ENCODE peak calls at places on chromosomes 5 and 9, in eight cellular contexts. H is fibroblast of lung, F is A549, I is HCT116, W is A673, N is cardiac fibroblast, X is sigmoid colon, C is neural progenitor cell. P is an unnamed sample.
A peak's percentile ranks its signal among the peaks of the same experiment; 100 is the strongest.

GRCh38 chr5:95720094-95720793 is 10.9 kb upstream of the RHOBTB3 start:
- DNase-seq in H (peak; percentile 32), F (no peak), I (no peak), W (no peak), N (no peak), X (no peak), C (no peak), P (no peak)

GRCh38 chr5:2715856-2716255 is 35.6 kb downstream of the IRX2 start:
- DNase-seq in H (no peak), F (no peak), I (no peak), W (no peak), N (no peak), X (peak; percentile 19), C (no peak), P (no peak)

GRCh38 chr9:117092582-117092981 is 322.3 kb downstream of the ASTN2 start:
- DNase-seq in H (no peak), F (peak; percentile 52), I (no peak), W (no peak), N (peak; percentile 28), X (no peak), C (no peak), P (no peak)

GRCh38 chr5:88732181-88732633 is 150.8 kb downstream of the MEF2C start:
- DNase-seq in H (no peak), F (no peak), I (no peak), W (no peak), N (peak; percentile 86), X (peak; percentile 69), C (no peak), P (no peak)

GRCh38 chr9:70694758-70695157 is 280.3 kb upstream of the KLF9 start:
- DNase-seq in H (no peak), F (no peak), I (no peak), W (no peak), N (no peak), X (no peak), C (no peak), P (no peak)

GRCh38 chr5:137075163-137075970 is 423.8 kb downstream of the SPOCK1 start:
- DNase-seq in H (no peak), F (peak; percentile 77), I (peak; percentile 69), W (peak; percentile 67), N (peak; percentile 48), X (no peak), C (peak; percentile 85), P (no peak)

GRCh38 chr5:135434591-135435466 is 12.3 kb downstream of the DCANP1 start:
- DNase-seq in H (no peak), F (no peak), I (no peak), W (no peak), N (no peak), X (no peak), C (no peak), P (no peak)

GRCh38 chr9:70954126-70954525 is 167.3 kb downstream of the TRPM3 start:
- DNase-seq in H (peak; percentile 66), F (peak; percentile 4), I (peak; percentile 2), W (peak; percentile 26), N (peak; percentile 90), X (no peak), C (peak; percentile 81), P (peak; percentile 44)

GRCh38 chr9:114612272-114612923 is 1.3 kb downstream of the TMEM268 start:
- DNase-seq in H (no peak), F (no peak), I (no peak), W (no peak), N (no peak), X (peak; percentile 65), C (no peak), P (no peak)

GRCh38 chr5:83265318-83265717 is 188.0 kb downstream of the XRCC4 start:
- DNase-seq in H (peak; percentile 65), F (peak; percentile 63), I (no peak), W (no peak), N (peak; percentile 39), X (no peak), C (no peak), P (no peak)

GRCh38 chr5:115389799-115390382 is 93.4 kb upstream of the CCDC112 start:
- DNase-seq in H (no peak), F (peak; percentile 21), I (no peak), W (no peak), N (no peak), X (no peak), C (no peak), P (no peak)

GRCh38 chr5:172008689-172009141 is 2.3 kb upstream of the FBXW11 start:
- DNase-seq in H (no peak), F (no peak), I (no peak), W (no peak), N (peak; percentile 60), X (no peak), C (peak; percentile 22), P (no peak)

GRCh38 chr5:41856644-41857491 is 13.4 kb downstream of the OXCT1 start:
- DNase-seq in H (peak; percentile 83), F (peak; percentile 69), I (peak; percentile 58), W (peak; percentile 77), N (peak; percentile 85), X (no peak), C (peak; percentile 84), P (no peak)

GRCh38 chr9:122213589-122214413 is 15.0 kb downstream of the LHX6 start:
- DNase-seq in H (no peak), F (peak; percentile 70), I (peak; percentile 57), W (peak; percentile 73), N (no peak), X (peak; percentile 47), C (peak; percentile 93), P (no peak)

GRCh38 chr5:138110266-138110963 is 26.6 kb downstream of the WNT8A start:
- DNase-seq in H (no peak), F (no peak), I (no peak), W (peak; percentile 40), N (no peak), X (no peak), C (peak; percentile 46), P (no peak)

GRCh38 chr9:125659954-125660353 is 47.1 kb downstream of the MAPKAP1 start:
- DNase-seq in H (peak; percentile 49), F (no peak), I (no peak), W (no peak), N (peak; percentile 94), X (no peak), C (no peak), P (no peak)

GRCh38 chr5:141785667-141786066 is 92.5 kb downstream of the PCDH1 start:
- DNase-seq in H (no peak), F (no peak), I (no peak), W (no peak), N (no peak), X (no peak), C (no peak), P (no peak)

GRCh38 chr5:44626846-44627245 is 181.9 kb upstream of the MRPS30 start:
- DNase-seq in H (no peak), F (no peak), I (no peak), W (no peak), N (no peak), X (no peak), C (no peak), P (no peak)

GRCh38 chr5:145350501-145350900 is 484.6 kb downstream of the PRELID2 start:
- DNase-seq in H (peak; percentile 7), F (no peak), I (no peak), W (no peak), N (peak; percentile 84), X (no peak), C (no peak), P (no peak)

DNA sequence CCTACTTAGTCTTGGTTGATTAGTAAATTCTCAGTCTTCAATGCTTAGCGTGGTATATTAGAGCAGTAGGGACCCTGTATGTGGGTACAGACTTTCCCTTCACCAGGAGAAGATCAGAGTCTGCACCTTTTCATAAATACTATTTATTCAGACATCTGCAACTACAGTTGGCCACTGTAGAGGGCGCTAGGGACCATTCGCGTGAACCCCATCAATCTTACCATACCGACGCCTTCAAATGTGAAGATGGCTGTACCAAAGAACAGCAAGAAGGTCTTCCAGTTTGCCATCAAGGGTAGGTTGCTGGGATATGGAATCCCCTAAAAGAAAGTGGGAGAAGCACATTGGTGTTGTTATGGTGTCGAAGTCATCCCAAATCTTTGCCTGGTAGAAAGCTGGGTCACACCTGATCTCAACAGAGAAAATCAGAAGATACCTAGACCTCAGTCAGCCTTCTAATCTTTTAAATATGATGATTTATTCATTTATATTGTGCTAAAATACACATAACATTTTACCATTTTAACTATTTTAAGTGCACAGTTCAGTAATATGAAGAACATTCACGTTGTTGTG is 19.1 kb downstream of the SLC36A3 start:
- DNase-seq in H (no peak), F (peak; percentile 33), I (peak; percentile 21), W (no peak), N (no peak), X (no peak), C (peak; percentile 41), P (no peak)
- TF ChIP-seq CTCF in H (no peak), F (no peak), I (peak; percentile 71), W (peak; percentile 57), N (no peak), X (no peak), C (peak; percentile 66), P (no peak)

DNA sequence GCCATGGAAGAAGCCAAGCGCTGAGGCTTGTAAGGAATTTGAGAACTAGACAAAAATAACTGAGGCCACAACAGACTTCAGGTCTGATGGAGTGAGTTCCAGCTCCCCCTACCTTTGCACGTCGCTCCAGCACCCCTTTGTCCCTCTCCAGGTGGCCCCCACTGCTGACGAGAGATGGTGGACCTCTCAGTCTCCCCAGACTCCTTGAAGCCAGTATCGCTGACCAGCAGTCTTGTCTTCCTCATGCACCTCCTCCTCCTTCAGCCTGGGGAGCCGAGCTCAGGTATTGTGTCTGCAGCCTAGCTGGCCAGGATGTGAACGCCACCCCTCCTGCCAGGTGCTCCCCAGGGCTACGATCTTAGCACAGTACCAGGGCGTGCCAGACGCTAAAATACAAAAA is 5.2 kb downstream of the BTNL9 start:
- DNase-seq in H (no peak), F (no peak), I (no peak), W (no peak), N (no peak), X (no peak), C (no peak), P (no peak)
- TF ChIP-seq CTCF in H (no peak), F (no peak), I (no peak), W (no peak), N (no peak), X (no peak), C (no peak), P (no peak)

GRCh38 chr5:72390836-72391235 is 70.7 kb downstream of the PTCD2 start:
- DNase-seq in H (no peak), F (no peak), I (no peak), W (no peak), N (no peak), X (no peak), C (no peak), P (no peak)

GRCh38 chr5:72392326-72392733 is 72.2 kb downstream of the PTCD2 start:
- DNase-seq in H (peak; percentile 30), F (no peak), I (no peak), W (no peak), N (no peak), X (no peak), C (no peak), P (peak; percentile 39)

GRCh38 chr5:72397836-72398235 is 77.7 kb downstream of the PTCD2 start:
- DNase-seq in H (no peak), F (no peak), I (no peak), W (no peak), N (no peak), X (no peak), C (no peak), P (no peak)

GRCh38 chr5:72394688-72395087 is 74.5 kb downstream of the PTCD2 start:
- DNase-seq in H (peak; percentile 30), F (peak; percentile 37), I (no peak), W (peak; percentile 14), N (peak; percentile 43), X (no peak), C (peak; percentile 14), P (no peak)
- TF ChIP-seq CTCF in H (peak; percentile 32), F (peak; percentile 36), I (peak; percentile 70), W (peak; percentile 43), N (peak; percentile 55), X (no peak), C (peak; percentile 22), P (peak; percentile 32)

GRCh38 chr9:72807765-72808445 is 144.9 kb downstream of the ALDH1A1 start:
- DNase-seq in H (no peak), F (peak; percentile 42), I (peak; percentile 32), W (peak; percentile 15), N (peak; percentile 7), X (no peak), C (no peak), P (no peak)
- TF ChIP-seq CTCF in H (no peak), F (peak; percentile 12), I (peak; percentile 78), W (peak; percentile 60), N (peak; percentile 15), X (no peak), C (peak; percentile 40), P (no peak)

P was measured in AG09319.